ENCODE peak calls at places on chromosome 10, in six cellular contexts. U, G, V, T, W and A are unnamed samples.

GRCh38 chr10:77196616-77197015 is 441.0 kb downstream of the KCNMA1 start:
- DNase-seq in U (no peak), G (no peak), V (no peak), T (no peak), W (no peak), A (no peak)

GRCh38 chr10:114767589-114768393 is 53.8 kb upstream of the FHIP2A start:
- DNase-seq in U (peak; percentile 66), G (peak; percentile 88), V (no peak), T (no peak), W (peak; percentile 48), A (no peak)

GRCh38 chr10:15461353-15462108 is 90.4 kb upstream of the FAM171A1 start:
- DNase-seq in U (peak; percentile 38), G (peak; percentile 88), V (no peak), T (peak; percentile 73), W (peak; percentile 18), A (peak; percentile 59)

GRCh38 chr10:45429790-45430189 is 55.8 kb downstream of the ALOX5 start:
- DNase-seq in U (no peak), G (no peak), V (no peak), T (no peak), W (no peak), A (no peak)

GRCh38 chr10:21146446-21146789 is 249.3 kb upstream of the NEBL start:
- DNase-seq in U (no peak), G (no peak), V (no peak), T (no peak), W (no peak), A (no peak)

GRCh38 chr10:21624951-21625350 is 90.9 kb downstream of the MLLT10 start:
- DNase-seq in U (no peak), G (no peak), V (no peak), T (no peak), W (no peak), A (no peak)

GRCh38 chr10:21285742-21286311 is 239.7 kb downstream of the SKIDA1 start:
- DNase-seq in U (no peak), G (no peak), V (peak; percentile 49), T (peak; percentile 74), W (no peak), A (no peak)

GRCh38 chr10:129161184-129161583 is 305.9 kb upstream of the MGMT start:
- DNase-seq in U (peak; percentile 30), G (no peak), V (no peak), T (no peak), W (no peak), A (peak; percentile 39)

GRCh38 chr10:50536617-50537252 is 87.0 kb downstream of the SGMS1 start:
- DNase-seq in U (no peak), G (no peak), V (peak; percentile 46), T (no peak), W (no peak), A (no peak)

GRCh38 chr10:132666733-132667612 is 119.0 kb downstream of the NKX6-2 start:
- DNase-seq in U (no peak), G (no peak), V (peak; percentile 25), T (no peak), W (no peak), A (no peak)

GRCh38 chr10:57844387-57844998 is 423.2 kb downstream of the IPMK start:
- DNase-seq in U (peak; percentile 9), G (no peak), V (no peak), T (no peak), W (no peak), A (peak; percentile 1)

GRCh38 chr10:57846307-57847065 is 421.2 kb downstream of the IPMK start:
- DNase-seq in U (no peak), G (no peak), V (no peak), T (no peak), W (no peak), A (no peak)

DNA sequence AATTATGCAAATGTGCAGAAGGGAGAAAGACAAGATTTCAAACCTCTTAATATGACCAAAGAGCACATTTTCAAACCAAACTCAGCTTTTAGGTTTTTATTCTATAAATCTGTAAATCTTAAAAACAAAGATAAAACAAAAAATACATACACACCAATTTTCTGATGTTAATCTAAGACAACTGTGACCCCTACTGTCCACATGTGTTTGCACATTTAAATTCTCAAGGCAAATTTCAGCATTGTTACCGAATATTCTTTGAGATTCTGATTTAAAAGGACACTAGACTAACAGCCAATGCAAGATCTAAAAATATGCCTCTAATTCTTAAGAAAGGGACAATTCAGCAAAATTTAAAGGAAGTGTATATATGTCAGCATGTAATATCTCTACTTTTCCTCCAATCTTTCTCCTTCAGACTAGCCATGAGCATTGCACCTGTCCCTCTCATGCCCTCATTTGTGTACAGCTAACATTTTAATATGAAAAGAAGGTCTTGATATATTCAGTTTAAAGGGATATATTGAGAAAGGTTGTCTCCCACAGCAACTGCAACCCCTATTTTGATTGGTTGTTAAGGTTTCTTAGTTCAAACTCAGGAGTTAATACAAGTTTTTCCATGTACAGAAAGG is 417.9 kb downstream of the IPMK start:
- DNase-seq in U (peak; percentile 15), G (no peak), V (no peak), T (peak; percentile 33), W (no peak), A (peak; percentile 30)
- H3K4me1 ChIP-seq in U (no peaks in the 10 kb centered on the region), G (no peaks in the 10 kb centered on the region), V (no peaks in the 10 kb centered on the region), T (no peaks in the 10 kb centered on the region), W (peaks cover 11% of the 10 kb centered on the region), A (no peaks in the 10 kb centered on the region)

DNA sequence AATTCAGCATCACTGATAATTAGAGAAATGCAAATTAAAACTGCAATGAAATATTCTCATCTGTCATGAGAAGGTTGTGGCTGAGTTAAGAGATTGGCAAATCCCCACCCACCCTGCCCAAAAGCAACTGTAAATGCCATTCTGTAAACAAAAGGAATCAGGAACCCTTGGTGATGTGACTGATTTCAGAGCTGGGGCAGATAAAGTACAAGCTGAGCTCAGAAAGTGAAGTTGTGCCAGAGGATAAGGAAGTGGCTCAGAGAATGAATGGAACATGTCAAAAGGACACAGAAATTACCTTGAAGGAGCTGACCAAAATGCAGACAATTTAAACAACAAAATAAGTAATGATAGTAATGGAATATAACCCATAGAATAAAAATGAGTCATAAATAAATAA is 32.7 kb upstream of the ARMS2 start:
- DNase-seq in U (no peak), G (no peak), V (no peak), T (no peak), W (no peak), A (no peak)
- TF ChIP-seq CTCF in U (no peak), G (no peak), V (no peak), T (no peak), W (no peak), A (no peak)

GRCh38 chr10:110818311-110819257 is 53.1 kb upstream of the PDCD4 start:
- DNase-seq in U (no peak), G (no peak), V (no peak), T (no peak), W (no peak), A (no peak)
- H3K27ac ChIP-seq in U (peak overlapping the region; percentile 84), G (no peak overlapping the region), V (no peak overlapping the region), T (no peak overlapping the region), W (peak overlapping the region; percentile 83), A (peak overlapping the region; percentile 91)

GRCh38 chr10:105358911-105359310 is 717.8 kb downstream of the SORCS3 start:
- DNase-seq in U (no peak), G (no peak), V (peak; percentile 51), T (no peak), W (no peak), A (no peak)
- H3K4me1 ChIP-seq in U (no peaks in the 10 kb centered on the region), G (no peaks in the 10 kb centered on the region), V (no peaks in the 10 kb centered on the region), T (no peaks in the 10 kb centered on the region), W (no peaks in the 10 kb centered on the region), A (no peaks in the 10 kb centered on the region)

DNA sequence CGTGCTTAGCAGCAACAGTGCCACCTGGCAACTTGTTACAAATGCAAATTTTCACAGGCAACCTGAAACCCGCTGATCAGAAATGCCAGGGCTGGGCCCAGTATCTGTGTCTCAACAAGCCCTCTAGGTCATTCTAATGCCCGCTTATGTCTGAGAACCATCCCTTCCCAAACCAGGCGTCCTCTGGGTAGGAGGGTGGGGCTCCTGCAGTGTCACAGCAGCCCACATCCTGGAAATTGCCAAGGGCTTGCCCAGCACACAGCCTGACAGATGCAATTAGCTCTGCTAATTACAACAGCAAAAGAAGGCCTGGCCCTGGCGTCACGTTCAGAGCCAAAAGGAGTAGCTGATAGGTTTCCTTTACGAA is 15.9 kb downstream of the ITPRIP start:
- DNase-seq in U (no peak), G (peak; percentile 70), V (no peak), T (no peak), W (no peak), A (no peak)
- TF ChIP-seq CTCF in U (no peak), G (no peak), V (no peak), T (no peak), W (no peak), A (no peak)

DNA sequence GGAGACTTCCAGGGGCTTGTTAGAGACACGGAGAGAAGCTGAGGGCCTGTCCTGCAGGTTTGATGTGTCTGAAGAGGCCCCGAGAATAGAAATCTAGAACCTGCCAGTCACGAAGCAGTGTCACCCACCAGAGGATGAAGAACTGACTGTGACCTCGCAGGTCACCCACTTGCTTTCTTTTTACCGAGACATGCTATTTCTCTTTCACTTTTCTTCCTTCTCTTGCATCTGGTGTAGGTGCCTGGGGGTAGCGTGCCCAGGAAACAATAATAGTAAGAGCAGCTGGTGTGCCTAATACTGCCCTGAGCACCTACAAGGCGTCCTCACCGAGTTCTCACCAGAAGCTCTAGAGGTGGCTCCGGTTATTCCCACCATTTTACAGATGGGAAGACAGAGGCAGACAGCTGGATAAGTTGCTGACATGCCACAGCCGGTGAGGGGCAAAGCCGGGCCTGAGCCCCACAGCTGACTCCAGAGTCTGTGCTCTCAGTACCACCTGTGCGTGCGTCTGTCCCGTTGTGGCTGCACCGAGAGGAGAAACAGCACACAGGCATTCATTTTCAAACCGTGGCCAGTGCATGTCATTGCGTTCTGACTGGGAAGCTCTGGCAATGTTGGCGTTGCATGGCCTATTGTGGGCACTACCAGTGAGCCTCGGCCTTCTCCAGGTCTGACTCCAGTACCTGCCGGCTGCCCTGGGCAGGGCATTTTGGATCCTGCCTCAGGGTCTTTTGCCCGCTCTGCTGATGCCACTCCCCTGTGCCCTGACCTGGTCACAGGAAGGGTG is 7.8 kb downstream of the CHST3 start:
- DNase-seq in U (no peak), G (no peak), V (no peak), T (no peak), W (no peak), A (no peak)
- H3K27ac ChIP-seq in U (no peak overlapping the region), G (peak overlapping the region; percentile 9), V (no peak overlapping the region), T (peak overlapping the region; percentile 98), W (peak overlapping the region; percentile 9), A (peak overlapping the region; percentile 77)

GRCh38 chr10:86522385-86522855 is 828 bp upstream of the WAPL start:
- DNase-seq in U (no peak), G (no peak), V (no peak), T (no peak), W (no peak), A (no peak)

GRCh38 chr10:86520871-86521619 is 547 bp downstream of the WAPL start:
- DNase-seq in U (peak; percentile 74), G (peak; percentile 84), V (peak; percentile 41), T (peak; percentile 70), W (peak; percentile 49), A (peak; percentile 55)

GRCh38 chr10:86521620-86522384 is at the start of gene WAPL:
- DNase-seq in U (peak; percentile 98), G (peak; percentile 98), V (peak; percentile 79), T (peak; percentile 95), W (peak; percentile 95), A (peak; percentile 96)

GRCh38 chr10:86523348-86523747 is 1.8 kb upstream of the WAPL start:
- DNase-seq in U (no peak), G (no peak), V (no peak), T (peak; percentile 50), W (no peak), A (no peak)

GRCh38 chr10:86518781-86519180 is 2.8 kb downstream of the WAPL start:
- DNase-seq in U (no peak), G (no peak), V (no peak), T (no peak), W (no peak), A (no peak)
- H3K4me1 ChIP-seq in U (peaks cover 28% of the 10 kb centered on the region), G (peaks cover 27% of the 10 kb centered on the region), V (peaks cover 15% of the 10 kb centered on the region), T (peaks cover 33% of the 10 kb centered on the region), W (peaks cover 85% of the 10 kb centered on the region), A (peaks cover 14% of the 10 kb centered on the region)